ENCODE peak calls at places on chromosomes 16 and 17, in nine cellular contexts. H is thoracic aorta, F is GM23338, Q is osteoblast, P is MM.1S, G is GM12878, O is PC-9, V is mucosa of descending colon, X is tibial artery. D is an unnamed sample.
A peak's percentile ranks its signal among the peaks of the same experiment; 100 is the strongest.

GRCh38 chr16:61296305-61296704 is 739.9 kb downstream of the CDH8 start:
- DNase-seq in H (no peak), F (no peak), Q (no peak), P (no peak), G (no peak), O (no peak), V (no peak), X (no peak), D (no peak)

GRCh38 chr17:64159051-64159590 is 29.2 kb upstream of the ERN1 start:
- DNase-seq in H (no peak), F (peak; percentile 11), Q (no peak), P (no peak), G (no peak), O (peak; percentile 57), V (no peak), X (no peak), D (no peak)

GRCh38 chr16:14418795-14419225 is 211.2 kb downstream of the PARN start:
- DNase-seq in H (peak; percentile 36), F (no peak), Q (no peak), P (no peak), G (no peak), O (no peak), V (no peak), X (peak; percentile 87), D (no peak)

GRCh38 chr17:15341385-15341849 is at the start of gene TEKT3:
- DNase-seq in H (peak; percentile 49), F (peak; percentile 97), Q (peak; percentile 95), P (no peak), G (no peak), O (no peak), V (peak; percentile 88), X (peak; percentile 87), D (peak; percentile 32)

GRCh38 chr16:55502801-55503366 is 6.0 kb upstream of the LPCAT2 start:
- DNase-seq in H (no peak), F (peak; percentile 49), Q (peak; percentile 87), P (no peak), G (no peak), O (peak; percentile 78), V (peak; percentile 93), X (peak; percentile 92), D (peak; percentile 59)

GRCh38 chr17:412211-413015 is 59.8 kb upstream of the RPH3AL start:
- DNase-seq in H (no peak), F (peak; percentile 84), Q (peak; percentile 91), P (peak; percentile 52), G (no peak), O (no peak), V (no peak), X (no peak), D (no peak)

GRCh38 chr16:48960830-48961229 is 320.8 kb downstream of the CBLN1 start:
- DNase-seq in H (no peak), F (no peak), Q (no peak), P (peak; percentile 37), G (no peak), O (no peak), V (no peak), X (no peak), D (no peak)

GRCh38 chr17:1625507-1626080 is 3.0 kb downstream of the SLC43A2 start:
- DNase-seq in H (no peak), F (no peak), Q (peak; percentile 35), P (no peak), G (no peak), O (no peak), V (no peak), X (no peak), D (no peak)

GRCh38 chr17:59381716-59382570 is 50.5 kb downstream of the YPEL2 start:
- DNase-seq in H (no peak), F (no peak), Q (no peak), P (no peak), G (no peak), O (no peak), V (peak; percentile 83), X (peak; percentile 88), D (no peak)

GRCh38 chr17:2980211-2980903 is 83.0 kb downstream of the OR1D5 start:
- DNase-seq in H (no peak), F (no peak), Q (no peak), P (no peak), G (no peak), O (no peak), V (no peak), X (peak; percentile 49), D (no peak)

GRCh38 chr17:50508573-50509460 is 578 bp downstream of the MYCBPAP start:
- DNase-seq in H (no peak), F (no peak), Q (peak; percentile 81), P (no peak), G (no peak), O (no peak), V (peak; percentile 11), X (no peak), D (no peak)

GRCh38 chr17:50506298-50506697 is 1.9 kb upstream of the MYCBPAP start:
- DNase-seq in H (no peak), F (no peak), Q (peak; percentile 18), P (no peak), G (no peak), O (no peak), V (peak; percentile 2), X (no peak), D (no peak)

GRCh38 chr17:50505731-50506130 is 2.5 kb upstream of the MYCBPAP start:
- DNase-seq in H (no peak), F (no peak), Q (peak; percentile 58), P (no peak), G (no peak), O (no peak), V (no peak), X (no peak), D (no peak)

GRCh38 chr17:50511058-50511457 is 2.8 kb downstream of the MYCBPAP start:
- DNase-seq in H (no peak), F (no peak), Q (peak; percentile 78), P (peak; percentile 55), G (peak; percentile 83), O (peak; percentile 86), V (peak; percentile 2), X (no peak), D (no peak)

GRCh38 chr17:50507871-50508572 is at the start of gene MYCBPAP:
- DNase-seq in H (peak; percentile 43), F (peak; percentile 91), Q (peak; percentile 98), P (peak; percentile 44), G (peak; percentile 28), O (no peak), V (peak; percentile 88), X (peak; percentile 90), D (no peak)
- TF ChIP-seq CTCF in H (peak; percentile 26), F (peak; percentile 29), Q (no peak), P (no peak), G (peak; percentile 48), O (no peak), V (peak; percentile 6), X (no peak), D (peak; percentile 3)

GRCh38 chr16:8645141-8645521 is 23.6 kb downstream of the METTL22 start:
- DNase-seq in H (no peak), F (no peak), Q (no peak), P (no peak), G (no peak), O (no peak), V (no peak), X (no peak), D (no peak)

GRCh38 chr16:8644513-8645140 is 23.1 kb downstream of the METTL22 start:
- DNase-seq in H (no peak), F (no peak), Q (no peak), P (no peak), G (no peak), O (no peak), V (peak; percentile 61), X (no peak), D (no peak)

GRCh38 chr16:8644151-8644512 is 22.6 kb downstream of the METTL22 start:
- DNase-seq in H (no peak), F (no peak), Q (no peak), P (no peak), G (no peak), O (no peak), V (no peak), X (no peak), D (no peak)

GRCh38 chr16:8639694-8640093 is 18.2 kb downstream of the METTL22 start:
- DNase-seq in H (no peak), F (no peak), Q (no peak), P (no peak), G (no peak), O (no peak), V (no peak), X (no peak), D (no peak)

DNA sequence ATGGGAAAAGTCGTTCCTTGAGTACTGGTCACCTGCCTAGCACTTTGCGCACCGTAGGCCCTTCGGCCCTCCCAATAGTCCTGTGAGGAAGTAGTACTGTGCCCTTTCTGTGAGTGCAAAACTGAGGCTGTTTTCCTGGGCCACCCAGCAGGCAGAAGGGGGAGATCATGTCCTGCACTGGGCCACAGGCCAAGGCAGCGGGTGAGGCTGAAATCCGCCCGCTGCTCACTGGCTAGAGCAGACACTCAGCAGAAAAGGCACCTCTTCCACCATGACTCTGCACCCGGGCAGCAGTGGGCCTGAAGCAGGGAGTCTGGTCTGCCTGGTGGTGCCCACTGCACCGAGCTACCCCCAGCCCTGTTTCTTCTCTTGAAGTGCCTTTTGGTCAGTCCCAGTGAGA is 20.2 kb downstream of the METTL22 start:
- DNase-seq in H (no peak), F (no peak), Q (no peak), P (no peak), G (no peak), O (no peak), V (no peak), X (no peak), D (no peak)
- H3K36me3 ChIP-seq in H (peaks cover 71% of the 10 kb centered on the region), F (peaks cover 49% of the 10 kb centered on the region), Q (peaks cover 71% of the 10 kb centered on the region), P (peaks cover 7% of the 10 kb centered on the region), G (peaks cover 24% of the 10 kb centered on the region), O (peaks cover 13% of the 10 kb centered on the region), V (peaks cover 8% of the 10 kb centered on the region), X (peaks cover 87% of the 10 kb centered on the region), D (peaks cover 10% of the 10 kb centered on the region)

DNA sequence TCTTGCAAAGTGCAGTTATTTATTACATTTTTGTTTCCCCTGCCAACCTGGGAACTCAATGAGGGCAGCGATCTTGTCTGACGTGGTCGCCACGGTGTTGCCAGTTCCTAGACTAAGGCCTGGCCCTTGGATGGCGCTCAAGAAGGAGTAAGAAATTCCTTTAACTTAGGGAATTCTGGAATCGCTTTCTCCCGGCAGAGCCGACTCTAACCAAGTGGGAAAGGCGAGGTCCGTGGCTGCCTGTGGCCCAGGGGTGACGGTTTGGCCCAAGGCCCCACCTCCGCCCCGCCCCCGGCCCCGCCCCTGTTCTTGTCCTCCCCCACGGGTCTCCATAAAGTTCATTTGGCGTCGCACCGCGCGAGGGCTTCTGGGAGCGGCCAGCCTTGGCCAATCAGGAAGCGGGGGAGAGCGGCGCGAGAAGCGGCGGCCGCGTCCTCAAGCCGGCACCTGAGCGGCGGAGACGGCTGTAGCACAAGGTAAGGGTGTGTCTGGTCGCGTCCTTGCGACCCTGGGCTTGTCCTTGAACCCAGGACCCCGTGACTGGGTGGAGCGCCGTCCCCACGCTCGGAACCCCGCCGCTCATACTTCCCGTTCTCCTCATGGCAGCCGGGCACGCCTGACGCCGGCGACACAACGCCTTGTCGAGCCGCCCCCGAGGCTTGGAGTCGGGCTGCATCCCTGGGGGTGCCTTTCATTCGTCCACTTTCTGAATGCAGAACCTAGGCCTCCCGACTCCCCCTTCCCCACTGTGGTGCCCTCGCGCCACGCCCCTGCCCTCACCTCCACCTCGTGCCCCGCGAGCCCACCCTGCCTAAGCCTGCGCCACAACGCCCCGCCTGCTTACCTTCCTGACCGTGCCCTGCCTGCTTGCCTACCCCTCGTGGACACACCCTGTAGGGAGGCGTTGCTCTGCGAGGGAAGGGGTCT is at the start of gene NUP93:
- DNase-seq in H (peak; percentile 63), F (peak; percentile 96), Q (peak; percentile 98), P (peak; percentile 97), G (peak; percentile 47), O (peak; percentile 85), V (peak; percentile 96), X (peak; percentile 94), D (peak; percentile 63)
- TF ChIP-seq CTCF in H (no peak), F (no peak), Q (no peak), P (no peak), G (no peak), O (no peak), V (no peak), X (no peak), D (no peak)

GRCh38 chr16:47285001-47285400 is 141.3 kb upstream of the NETO2 start:
- DNase-seq in H (no peak), F (no peak), Q (no peak), P (no peak), G (no peak), O (no peak), V (no peak), X (no peak), D (no peak)
- H3K36me3 ChIP-seq in H (no peaks in the 10 kb centered on the region), F (peaks cover 6% of the 10 kb centered on the region), Q (no peaks in the 10 kb centered on the region), P (no peaks in the 10 kb centered on the region), G (no peaks in the 10 kb centered on the region), O (peaks cover 8% of the 10 kb centered on the region), V (no peaks in the 10 kb centered on the region), X (peaks cover 17% of the 10 kb centered on the region), D (no peaks in the 10 kb centered on the region)

D was measured in kidney epithelial cell.